ENCODE peak calls at places on chromosomes 12 and 14, in six cellular contexts. Z is AG09309, Q is uterus, C is fibroblast of pulmonary artery, L is left ventricle myocardium inferior, M is right lobe of liver. U is an unnamed sample.

GRCh38 chr14:103698380-103699260 is 16.6 kb downstream of the XRCC3 start:
- DNase-seq in Z (no peak), Q (no peak), C (no peak), L (peak; percentile 16), M (peak; percentile 55), U (no peak)

GRCh38 chr12:89286506-89286905 is 65.8 kb downstream of the DUSP6 start:
- DNase-seq in Z (no peak), Q (no peak), C (no peak), L (no peak), M (no peak), U (no peak)

GRCh38 chr12:120972870-120973543 is 5.3 kb upstream of the HNF1A start:
- DNase-seq in Z (no peak), Q (no peak), C (no peak), L (no peak), M (no peak), U (peak; percentile 86)

GRCh38 chr14:102079700-102079979 is 7.2 kb downstream of the HSP90AA1 start:
- DNase-seq in Z (no peak), Q (no peak), C (no peak), L (no peak), M (peak; percentile 5), U (no peak)

GRCh38 chr14:51398898-51399297 is 158.9 kb downstream of the TMX1 start:
- DNase-seq in Z (peak; percentile 56), Q (no peak), C (peak; percentile 81), L (no peak), M (no peak), U (peak; percentile 53)

GRCh38 chr12:8493084-8493483 is 20.2 kb upstream of the CLEC4D start:
- DNase-seq in Z (no peak), Q (no peak), C (no peak), L (no peak), M (no peak), U (no peak)

GRCh38 chr12:90938451-90938850 is 16.5 kb downstream of the CCER1 start:
- DNase-seq in Z (no peak), Q (no peak), C (peak; percentile 75), L (no peak), M (no peak), U (peak; percentile 86)

GRCh38 chr14:23660290-23661226 is 24.4 kb downstream of the DHRS2 start:
- DNase-seq in Z (no peak), Q (no peak), C (no peak), L (no peak), M (no peak), U (no peak)

GRCh38 chr14:85247071-85247470 is 282.9 kb upstream of the FLRT2 start:
- DNase-seq in Z (no peak), Q (no peak), C (no peak), L (no peak), M (no peak), U (no peak)

GRCh38 chr12:121240484-121241202 is 30.7 kb downstream of the P2RX4 start:
- DNase-seq in Z (no peak), Q (peak; percentile 93), C (peak; percentile 71), L (peak; percentile 79), M (peak; percentile 71), U (no peak)

GRCh38 chr14:95683793-95684192 is 2.4 kb upstream of the TCL1B start:
- DNase-seq in Z (no peak), Q (no peak), C (no peak), L (no peak), M (no peak), U (no peak)

GRCh38 chr12:46214668-46215429 is 54.0 kb downstream of the SLC38A1 start:
- DNase-seq in Z (no peak), Q (no peak), C (no peak), L (no peak), M (peak; percentile 56), U (no peak)

GRCh38 chr12:110582286-110583136 is 607 bp downstream of the PPTC7 start:
- DNase-seq in Z (no peak), Q (peak; percentile 57), C (peak; percentile 36), L (peak; percentile 62), M (peak; percentile 89), U (no peak)

GRCh38 chr12:105401198-105401597 is 70.7 kb downstream of the C12orf75 start:
- DNase-seq in Z (no peak), Q (no peak), C (no peak), L (no peak), M (no peak), U (no peak)

GRCh38 chr14:102727336-102728095 is 49.7 kb upstream of the TRAF3 start:
- DNase-seq in Z (no peak), Q (no peak), C (peak; percentile 13), L (no peak), M (no peak), U (no peak)

GRCh38 chr12:44750468-44750867 is 125.6 kb downstream of the NELL2 start:
- DNase-seq in Z (no peak), Q (no peak), C (no peak), L (no peak), M (no peak), U (no peak)

GRCh38 chr12:26803552-26803951 is 29.4 kb downstream of the ITPR2 start:
- DNase-seq in Z (no peak), Q (no peak), C (peak; percentile 43), L (no peak), M (no peak), U (no peak)

GRCh38 chr12:673849-674248 is 10.6 kb upstream of the NINJ2 start:
- DNase-seq in Z (no peak), Q (no peak), C (no peak), L (no peak), M (no peak), U (no peak)

GRCh38 chr12:47316609-47317049 is 236.9 kb upstream of the AMIGO2 start:
- DNase-seq in Z (no peak), Q (no peak), C (peak; percentile 64), L (no peak), M (no peak), U (no peak)

GRCh38 chr12:111033281-111034147 is 113.1 kb upstream of the MYL2 start:
- DNase-seq in Z (no peak), Q (no peak), C (no peak), L (no peak), M (no peak), U (no peak)

GRCh38 chr14:20332946-20333782 is at the start of gene CCNB1IP1:
- DNase-seq in Z (peak; percentile 55), Q (peak; percentile 87), C (peak; percentile 92), L (peak; percentile 28), M (no peak), U (peak; percentile 62)

GRCh38 chr14:20328705-20329104 is 4.4 kb downstream of the CCNB1IP1 start:
- DNase-seq in Z (no peak), Q (no peak), C (no peak), L (no peak), M (no peak), U (no peak)

GRCh38 chr14:20332386-20332945 is 613 bp downstream of the CCNB1IP1 start:
- DNase-seq in Z (no peak), Q (no peak), C (peak; percentile 21), L (no peak), M (no peak), U (no peak)

GRCh38 chr14:20329355-20329754 is 3.7 kb downstream of the CCNB1IP1 start:
- DNase-seq in Z (no peak), Q (no peak), C (no peak), L (no peak), M (no peak), U (no peak)

GRCh38 chr14:20331048-20331613 is 1.9 kb downstream of the CCNB1IP1 start:
- DNase-seq in Z (no peak), Q (no peak), C (no peak), L (no peak), M (no peak), U (no peak)
- H3K4me3 ChIP-seq in Z (no peak overlapping the region), Q (no peak overlapping the region), C (no peak overlapping the region), L (peak overlapping the region; percentile 75), M (peak overlapping the region; percentile 75), U (no peak overlapping the region)

DNA sequence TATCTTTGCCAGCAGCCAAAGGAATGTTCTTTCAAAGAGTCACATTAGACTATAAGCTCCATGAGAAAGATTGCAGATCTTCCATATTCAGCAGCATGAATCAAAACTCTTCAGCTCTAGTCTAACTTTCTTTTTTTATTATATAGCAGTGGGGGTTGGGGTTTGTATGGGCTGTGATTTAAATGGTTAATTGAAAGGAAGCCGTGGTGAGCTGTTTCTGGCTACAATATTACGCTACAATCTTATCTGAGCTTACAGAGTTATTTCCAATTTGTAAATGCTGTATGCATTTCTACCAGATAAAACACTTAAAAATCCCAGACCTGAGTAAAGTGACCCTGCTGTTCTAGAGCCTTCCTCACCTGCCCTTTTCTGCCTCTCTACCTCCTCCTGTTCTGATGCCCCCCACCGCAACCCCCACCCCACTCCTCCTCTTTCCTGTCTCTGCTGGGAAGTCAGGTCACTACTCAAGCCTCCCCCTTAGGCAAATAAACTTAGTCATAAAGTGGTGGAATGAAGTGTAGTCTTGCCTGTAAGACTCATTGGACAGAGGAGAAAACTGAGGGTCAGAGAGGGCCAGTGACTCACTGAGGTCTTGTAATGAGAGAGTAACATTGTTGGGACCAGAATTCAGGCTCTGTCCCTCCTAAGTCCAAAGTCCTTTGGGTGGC is 1089.5 kb downstream of the BCL11B start:
- DNase-seq in Z (no peak), Q (no peak), C (peak; percentile 8), L (no peak), M (no peak), U (peak; percentile 59)
- H3K4me3 ChIP-seq in Z (no peak overlapping the region), Q (no peak overlapping the region), C (no peak overlapping the region), L (no peak overlapping the region), M (no peak overlapping the region), U (no peak overlapping the region)

GRCh38 chr14:105168093-105168420 is 519 bp downstream of the JAG2 start:
- DNase-seq in Z (no peak), Q (no peak), C (no peak), L (no peak), M (no peak), U (no peak)

GRCh38 chr14:105166571-105167302 is 1.8 kb downstream of the JAG2 start:
- DNase-seq in Z (no peak), Q (no peak), C (no peak), L (no peak), M (no peak), U (no peak)

GRCh38 chr14:105168496-105168978 is at the start of gene JAG2:
- DNase-seq in Z (no peak), Q (no peak), C (peak; percentile 34), L (peak; percentile 67), M (no peak), U (no peak)

GRCh38 chr14:105168979-105169507 is 467 bp upstream of the JAG2 start:
- DNase-seq in Z (no peak), Q (no peak), C (no peak), L (no peak), M (no peak), U (no peak)

DNA sequence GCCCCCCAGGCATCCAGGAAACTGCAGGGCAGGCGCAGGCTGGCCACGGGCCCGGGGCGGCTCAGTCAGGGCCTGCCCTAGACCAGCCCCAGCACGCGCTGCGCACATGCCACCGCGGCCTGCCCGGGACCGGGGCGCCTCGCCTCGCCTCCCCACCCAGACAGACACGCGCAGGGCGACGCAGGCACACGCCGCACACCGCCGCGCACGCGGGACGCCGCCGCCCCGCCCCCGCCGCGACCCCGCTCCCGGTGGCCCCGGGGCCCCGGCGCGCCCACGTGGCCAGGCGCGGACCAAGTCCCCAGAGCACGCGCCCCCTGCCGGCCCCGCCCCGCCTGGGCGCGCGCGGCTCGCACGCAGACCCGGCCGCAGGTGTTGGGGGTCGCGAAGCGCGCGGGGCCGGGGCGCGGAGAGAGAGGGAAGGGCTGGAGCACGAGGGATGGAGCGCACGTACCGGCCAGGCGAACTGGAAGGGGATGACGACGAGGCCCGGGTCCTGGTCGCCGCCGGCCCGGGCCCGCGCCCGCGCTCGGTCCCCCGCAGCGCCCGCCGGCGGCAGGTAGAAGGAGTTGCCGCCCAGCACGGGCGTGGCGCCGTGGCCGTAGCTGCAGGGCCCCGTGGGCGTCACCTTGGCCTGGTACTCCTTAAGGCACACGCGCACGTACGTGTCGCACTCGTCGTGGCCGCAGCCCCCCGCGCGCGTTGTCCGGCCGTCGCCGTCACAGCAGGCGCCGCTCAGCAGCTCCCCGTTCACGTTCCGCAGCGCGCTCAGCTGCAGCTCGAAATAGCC is 1.1 kb downstream of the JAG2 start:
- DNase-seq in Z (no peak), Q (no peak), C (no peak), L (no peak), M (no peak), U (no peak)
- H3K4me3 ChIP-seq in Z (no peak overlapping the region), Q (peak overlapping the region; percentile 20), C (no peak overlapping the region), L (peak overlapping the region; percentile 76), M (peak overlapping the region; percentile 29), U (peak overlapping the region; percentile 50)

GRCh38 chr14:105528859-105529505 is 2.6 kb downstream of the TMEM121 start:
- DNase-seq in Z (no peak), Q (no peak), C (no peak), L (no peak), M (no peak), U (no peak)
- H3K4me3 ChIP-seq in Z (no peak overlapping the region), Q (no peak overlapping the region), C (no peak overlapping the region), L (peak overlapping the region; percentile 81), M (peak overlapping the region; percentile 11), U (no peak overlapping the region)

U was measured in epithelial cell of proximal tubule.